ENCODE peak calls at places on chromosomes 6 and 20, in four cellular contexts. L is HCT116, B is GM23338, O is Peyer's patch. J is an unnamed sample.

GRCh38 chr6:10248378-10248843 is 166.5 kb downstream of the TFAP2A start:
- DNase-seq in L (no peak), B (peak; percentile 49), O (no peak), J (no peak)

GRCh38 chr20:7940341-7940740 is at the start of gene HAO1:
- DNase-seq in L (no peak), B (no peak), O (no peak), J (no peak)

GRCh38 chr20:52105045-52105572 is 86.5 kb downstream of the ZFP64 start:
- DNase-seq in L (no peak), B (peak; percentile 85), O (no peak), J (no peak)

GRCh38 chr6:99590728-99591672 is 15.6 kb upstream of the PRDM13 start:
- DNase-seq in L (no peak), B (peak; percentile 72), O (no peak), J (no peak)

GRCh38 chr6:105949939-105950582 is 136.1 kb upstream of the PRDM1 start:
- DNase-seq in L (no peak), B (peak; percentile 72), O (no peak), J (no peak)

GRCh38 chr6:122020588-122021271 is 378.7 kb upstream of the HSF2 start:
- DNase-seq in L (no peak), B (no peak), O (no peak), J (no peak)

GRCh38 chr6:168643401-168643800 is 202.4 kb downstream of the SMOC2 start:
- DNase-seq in L (no peak), B (no peak), O (no peak), J (no peak)

GRCh38 chr6:145814035-145814500 is 527 bp downstream of the FBXO30 start:
- DNase-seq in L (no peak), B (peak; percentile 53), O (no peak), J (no peak)

GRCh38 chr6:137892271-137892708 is 25.2 kb downstream of the TNFAIP3 start:
- DNase-seq in L (no peak), B (no peak), O (no peak), J (no peak)

GRCh38 chr6:107304421-107305025 is 154.8 kb downstream of the PDSS2 start:
- DNase-seq in L (peak; percentile 48), B (no peak), O (no peak), J (no peak)

GRCh38 chr20:17579369-17580039 is 9.6 kb downstream of the DSTN start:
- DNase-seq in L (no peak), B (no peak), O (no peak), J (no peak)

GRCh38 chr6:121435444-121436069 is at the start of gene GJA1:
- DNase-seq in L (no peak), B (peak; percentile 92), O (no peak), J (peak; percentile 65)

DNA sequence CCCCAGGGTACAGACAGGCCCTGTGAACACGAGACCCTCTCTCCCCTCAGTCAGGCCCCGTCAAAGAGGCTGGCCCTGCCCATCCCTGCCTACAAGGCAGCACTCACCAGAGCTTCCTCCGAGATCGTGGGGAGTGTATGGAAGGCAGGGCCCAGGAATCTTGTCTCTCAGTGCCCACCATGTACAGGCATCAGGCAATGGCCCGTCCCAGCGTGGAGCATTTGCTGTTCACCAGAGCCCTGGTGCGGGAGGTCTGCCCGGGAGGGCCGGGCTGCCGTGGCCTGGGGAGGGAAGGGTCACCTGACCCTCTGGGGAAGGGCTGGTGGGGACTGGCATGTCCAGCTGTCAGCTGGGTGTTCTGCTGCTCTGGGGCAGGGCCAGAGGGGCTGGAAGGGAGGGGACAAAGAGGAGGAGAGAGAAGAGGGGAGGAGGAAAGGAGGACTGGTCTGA is at the start of gene IP6K3:
- DNase-seq in L (no peak), B (no peak), O (no peak), J (no peak)
- H3K4me1 ChIP-seq in L (peaks cover 2% of the 10 kb centered on the region), B (peaks cover 20% of the 10 kb centered on the region), O (no peaks in the 10 kb centered on the region), J (no peaks in the 10 kb centered on the region)

DNA sequence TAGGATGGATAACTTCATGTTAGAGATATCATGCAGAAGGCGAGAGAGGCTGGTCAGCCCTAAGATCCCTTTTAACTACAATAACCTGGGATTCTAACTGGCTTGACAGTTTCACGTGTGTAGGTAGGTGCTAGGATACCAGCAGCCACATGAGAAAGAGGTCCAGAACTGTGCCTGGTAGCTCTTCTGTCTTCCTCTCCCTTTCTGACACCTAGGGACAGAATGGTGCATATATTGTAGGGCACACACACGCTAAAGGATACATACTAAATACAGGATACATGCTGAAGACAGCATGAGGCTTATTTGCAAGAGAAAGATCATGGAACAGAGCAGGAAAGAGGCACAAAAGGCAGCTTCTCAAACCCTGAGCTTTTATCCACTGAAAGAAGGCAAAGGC is 3.4 kb downstream of the SLC22A23 start:
- DNase-seq in L (no peak), B (no peak), O (no peak), J (no peak)
- TF ChIP-seq CTCF in L (no peak), B (no peak), O (peak; percentile 17), J (no peak)

DNA sequence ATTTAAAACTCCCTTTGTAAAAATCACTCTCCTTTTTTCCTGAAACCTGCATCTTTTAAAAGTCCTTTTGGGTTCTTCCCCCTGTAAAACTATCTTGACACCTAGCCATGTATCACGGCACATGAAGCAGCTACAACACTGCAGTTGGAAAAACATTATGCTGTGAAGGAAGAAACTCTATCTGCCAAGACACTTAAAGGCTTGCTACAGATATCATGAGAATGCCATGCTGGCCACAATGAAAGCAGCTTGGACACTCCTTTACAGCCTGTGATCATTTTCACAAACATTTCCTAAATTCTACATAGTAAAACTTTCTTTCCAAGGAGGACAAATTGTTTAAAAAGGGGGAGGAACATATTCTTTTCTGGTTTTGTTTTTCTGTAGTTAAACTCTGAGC is 31.8 kb downstream of the CNKSR3 start:
- DNase-seq in L (no peak), B (no peak), O (no peak), J (no peak)
- H3K4me1 ChIP-seq in L (peaks cover 5% of the 10 kb centered on the region), B (no peaks in the 10 kb centered on the region), O (no peaks in the 10 kb centered on the region), J (peaks cover 13% of the 10 kb centered on the region)

GRCh38 chr20:46324960-46325703 is 16.8 kb upstream of the CDH22 start:
- DNase-seq in L (no peak), B (peak; percentile 76), O (no peak), J (no peak)
- TF ChIP-seq CTCF in L (peak; percentile 58), B (peak; percentile 51), O (peak; percentile 32), J (no peak)

J was measured in lung.